ENCODE peak calls at places on chromosomes 1 and 21, in four cellular contexts. P, W, L and U are unnamed samples.

GRCh38 chr1:243267346-243268283 is 11.8 kb downstream of the SDCCAG8 start:
- DNase-seq in L (no peak), P (peak; percentile 51), W (no peak), U (no peak)

GRCh38 chr1:111516008-111516535 is 12.6 kb upstream of the ADORA3 start:
- DNase-seq in W (peak; percentile 93), P (no peak), L (no peak), U (no peak)

GRCh38 chr1:241253491-241253890 is 103.5 kb downstream of the RGS7 start:
- DNase-seq in P (peak; percentile 61), W (no peak), L (no peak), U (no peak)

GRCh38 chr1:114458208-114458777 is 52.7 kb downstream of the TRIM33 start:
- DNase-seq in P (peak; percentile 65), L (peak; percentile 88), W (no peak), U (no peak)

GRCh38 chr1:245353411-245353810 is 198.6 kb downstream of the KIF26B start:
- DNase-seq in L (no peak), P (no peak), W (no peak), U (no peak)

GRCh38 chr1:210001751-210002150 is 63.7 kb downstream of the SYT14 start:
- DNase-seq in W (no peak), L (no peak), P (no peak), U (no peak)

GRCh38 chr1:211947396-211948295 is 87.7 kb downstream of the INTS7 start:
- DNase-seq in W (peak; percentile 48), L (no peak), P (no peak), U (no peak)

GRCh38 chr21:37665230-37666024 is 250.8 kb downstream of the KCNJ6 start:
- DNase-seq in W (no peak), L (no peak), P (peak; percentile 44), U (no peak)

GRCh38 chr1:201274616-201275265 is 8.6 kb upstream of the PKP1 start:
- DNase-seq in L (no peak), P (peak; percentile 83), W (peak; percentile 39), U (no peak)

DNA sequence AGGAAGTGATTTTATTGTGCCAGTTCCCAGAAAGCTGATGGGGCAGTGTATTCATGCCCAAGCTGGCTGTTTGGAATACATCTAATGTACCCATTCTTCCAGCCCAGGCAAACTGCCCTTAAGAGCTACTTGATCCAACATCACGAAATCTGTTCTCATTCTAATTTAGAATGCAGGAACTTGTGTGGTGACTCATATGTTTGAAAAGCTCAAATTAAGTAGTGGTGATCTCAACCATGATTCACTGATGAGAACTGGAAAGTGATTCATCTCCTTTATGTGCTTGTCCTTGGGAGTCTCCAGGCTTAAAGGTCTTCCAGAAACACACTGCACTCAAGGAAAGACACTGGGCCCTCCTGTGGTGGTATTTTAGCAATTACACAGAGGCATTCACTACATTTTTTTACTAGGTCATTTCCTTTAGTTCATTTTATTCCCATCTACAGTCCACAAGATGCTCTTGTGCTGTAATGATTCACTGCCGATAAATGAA is 65.4 kb downstream of the RPE65 start:
- DNase-seq in L (peak; percentile 98), P (peak; percentile 98), W (no peak), U (no peak)
- TF ChIP-seq CTCF in L (peak; percentile 47), P (peak; percentile 68), W (no peak), U (no peak)

GRCh38 chr1:225958041-225958440 is 17.0 kb upstream of the LEFTY2 start:
- DNase-seq in P (no peak), L (no peak), W (no peak), U (no peak)

GRCh38 chr1:225965231-225965630 is 24.2 kb upstream of the LEFTY2 start:
- DNase-seq in L (no peak), W (no peak), P (no peak), U (no peak)

GRCh38 chr1:225963735-225964530 is 22.9 kb upstream of the LEFTY2 start:
- DNase-seq in L (peak; percentile 70), P (peak; percentile 34), W (no peak), U (no peak)

GRCh38 chr1:225962440-225962975 is 21.5 kb upstream of the LEFTY2 start:
- DNase-seq in P (no peak), L (no peak), W (peak; percentile 83), U (peak; percentile 37)

DNA sequence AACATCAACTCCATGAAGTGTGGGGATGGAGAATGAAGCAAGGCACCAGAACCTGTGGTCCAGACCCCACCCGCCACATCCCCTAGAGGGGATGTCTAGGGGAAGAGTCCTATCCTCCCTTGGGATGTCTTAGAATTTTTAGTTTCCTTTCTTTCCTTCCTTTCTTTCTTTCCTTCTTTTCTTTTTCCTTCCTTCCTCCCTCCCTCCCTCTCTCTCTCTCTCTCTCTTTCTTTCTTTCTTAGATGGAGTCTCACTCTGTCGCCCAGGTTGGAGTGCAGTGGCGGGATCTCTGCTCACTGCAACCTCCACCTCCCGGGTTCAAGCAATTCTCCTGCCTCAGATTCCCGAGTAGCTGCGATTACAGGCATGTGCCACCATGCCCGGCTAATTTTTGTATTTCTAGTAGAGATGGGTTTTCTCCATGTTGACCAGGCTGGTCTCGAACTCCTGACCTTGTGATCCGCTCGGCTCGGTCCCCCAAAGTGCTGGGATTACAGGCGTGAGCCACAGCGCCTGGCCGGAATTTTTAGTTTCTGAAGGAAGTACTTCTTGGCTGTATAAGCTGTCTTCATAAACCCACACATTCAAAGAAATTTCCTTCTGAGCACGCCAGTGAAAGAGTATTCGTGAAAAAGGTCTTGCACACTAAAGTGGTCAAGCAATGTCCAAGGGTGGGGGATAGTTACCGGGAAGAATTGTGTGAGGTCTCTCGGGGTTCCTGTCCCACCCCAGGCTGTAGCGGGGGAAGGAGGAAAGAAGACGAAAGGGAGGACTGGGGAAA is 20.8 kb upstream of the LEFTY2 start:
- DNase-seq in P (no peak), W (no peak), L (no peak), U (no peak)
- H2AFZ ChIP-seq in P (no peak overlapping the region), W (no peak overlapping the region), L (no peak overlapping the region), U (no peak overlapping the region)

GRCh38 chr1:7504438-7504720 is 266.7 kb upstream of the VAMP3 start:
- DNase-seq in P (no peak), L (no peak), W (no peak), U (no peak)
- H3K4me1 ChIP-seq in P (no peaks in the 10 kb centered on the region), L (no peaks in the 10 kb centered on the region), W (no peaks in the 10 kb centered on the region), U (no peaks in the 10 kb centered on the region)

GRCh38 chr1:223531742-223532341 is 133.7 kb downstream of the CAPN8 start:
- DNase-seq in W (peak; percentile 87), P (peak; percentile 79), L (peak; percentile 40), U (peak; percentile 64)
- TF ChIP-seq CTCF in W (peak; percentile 93), P (peak; percentile 95), L (peak; percentile 80), U (peak; percentile 85)

DNA sequence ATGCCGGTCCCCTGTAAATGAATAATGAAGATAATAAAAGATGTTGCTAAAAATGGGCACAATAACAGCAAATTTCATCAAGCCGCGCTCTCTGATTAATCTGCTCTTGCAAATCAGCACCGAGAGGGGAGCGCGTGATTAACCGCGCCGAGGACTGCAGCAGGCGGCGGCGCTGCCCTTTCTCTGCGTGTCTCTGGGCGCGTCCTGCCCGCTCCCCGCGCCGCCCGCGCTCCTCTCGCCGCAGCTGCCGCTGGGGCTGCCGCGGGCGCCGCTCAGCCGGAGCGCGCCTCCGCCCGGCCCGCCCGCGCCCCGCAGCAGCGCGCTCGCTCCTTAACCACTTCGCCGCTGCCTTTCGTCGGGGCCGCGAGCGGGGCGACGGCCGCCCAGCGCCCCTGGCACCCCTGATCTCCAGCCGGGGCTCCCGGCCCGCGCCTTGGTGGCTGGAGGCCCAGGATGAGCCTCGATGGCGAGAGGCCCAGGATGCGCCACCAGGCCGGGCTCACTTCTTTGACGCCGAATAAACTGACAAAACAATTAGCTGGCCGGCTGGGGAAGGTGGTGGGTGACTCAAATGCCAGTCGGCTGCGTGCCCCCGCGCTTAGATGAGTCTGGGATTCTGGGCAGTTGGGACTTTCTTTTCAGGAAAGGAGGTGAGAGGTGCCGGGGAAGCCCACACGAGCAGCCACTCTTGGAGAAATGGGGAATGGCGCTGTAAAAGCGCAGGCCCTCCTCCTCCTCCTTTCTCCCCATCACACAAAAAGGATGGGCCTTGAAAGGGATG is 221.4 kb upstream of the PKN2 start:
- DNase-seq in P (peak; percentile 17), L (peak; percentile 7), W (peak; percentile 80), U (no peak)
- H2AFZ ChIP-seq in P (peak overlapping the region; percentile 55), L (no peak overlapping the region), W (peak overlapping the region; percentile 94), U (no peak overlapping the region)

DNA sequence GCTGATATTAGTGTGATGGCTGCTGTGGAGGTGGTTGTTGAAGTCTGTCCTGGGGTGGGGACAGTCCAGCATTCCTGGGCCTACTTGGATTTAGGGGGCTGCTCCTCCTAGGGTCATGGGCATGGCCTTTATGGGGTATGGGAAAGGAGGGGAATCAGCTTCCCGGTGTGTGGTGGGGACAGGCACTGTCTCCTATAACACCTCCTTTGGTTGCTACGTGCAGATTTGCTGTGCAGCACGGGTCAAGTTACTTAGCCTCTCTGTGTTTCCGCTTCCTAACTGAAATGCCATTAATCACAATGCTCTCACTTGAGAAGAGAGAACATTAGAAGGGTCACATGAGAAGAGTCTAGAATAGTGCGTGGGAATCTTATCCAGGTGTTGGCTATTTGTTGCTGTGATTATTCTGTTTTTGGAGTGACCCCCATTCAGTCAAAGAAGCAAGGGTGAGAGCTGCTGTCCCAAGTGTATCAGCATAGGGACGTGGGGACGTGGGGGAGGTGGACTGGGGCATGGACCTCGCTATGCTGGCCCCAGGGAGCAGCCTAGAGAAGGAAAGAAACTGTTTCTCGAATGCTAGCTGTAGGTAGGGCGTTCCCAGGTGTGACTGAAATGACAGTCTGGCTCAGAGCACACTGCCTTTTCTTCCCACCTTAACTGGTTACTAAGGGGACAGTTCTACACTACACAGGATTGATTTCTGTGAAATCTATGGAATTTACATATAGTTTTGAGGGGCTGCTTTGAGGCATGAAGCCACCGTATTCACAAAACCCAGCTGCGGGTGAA is 19.9 kb downstream of the SOX13 start:
- DNase-seq in P (no peak), L (no peak), W (no peak), U (no peak)
- H3K4me1 ChIP-seq in P (peaks cover 27% of the 10 kb centered on the region), L (peaks cover 20% of the 10 kb centered on the region), W (peaks cover 91% of the 10 kb centered on the region), U (no peaks in the 10 kb centered on the region)

GRCh38 chr1:234488954-234489691 is 10.1 kb upstream of the TARBP1 start:
- DNase-seq in P (peak; percentile 10), L (no peak), W (no peak), U (no peak)
- TF ChIP-seq CTCF in P (no peak), L (peak; percentile 18), W (no peak), U (no peak)

DNA sequence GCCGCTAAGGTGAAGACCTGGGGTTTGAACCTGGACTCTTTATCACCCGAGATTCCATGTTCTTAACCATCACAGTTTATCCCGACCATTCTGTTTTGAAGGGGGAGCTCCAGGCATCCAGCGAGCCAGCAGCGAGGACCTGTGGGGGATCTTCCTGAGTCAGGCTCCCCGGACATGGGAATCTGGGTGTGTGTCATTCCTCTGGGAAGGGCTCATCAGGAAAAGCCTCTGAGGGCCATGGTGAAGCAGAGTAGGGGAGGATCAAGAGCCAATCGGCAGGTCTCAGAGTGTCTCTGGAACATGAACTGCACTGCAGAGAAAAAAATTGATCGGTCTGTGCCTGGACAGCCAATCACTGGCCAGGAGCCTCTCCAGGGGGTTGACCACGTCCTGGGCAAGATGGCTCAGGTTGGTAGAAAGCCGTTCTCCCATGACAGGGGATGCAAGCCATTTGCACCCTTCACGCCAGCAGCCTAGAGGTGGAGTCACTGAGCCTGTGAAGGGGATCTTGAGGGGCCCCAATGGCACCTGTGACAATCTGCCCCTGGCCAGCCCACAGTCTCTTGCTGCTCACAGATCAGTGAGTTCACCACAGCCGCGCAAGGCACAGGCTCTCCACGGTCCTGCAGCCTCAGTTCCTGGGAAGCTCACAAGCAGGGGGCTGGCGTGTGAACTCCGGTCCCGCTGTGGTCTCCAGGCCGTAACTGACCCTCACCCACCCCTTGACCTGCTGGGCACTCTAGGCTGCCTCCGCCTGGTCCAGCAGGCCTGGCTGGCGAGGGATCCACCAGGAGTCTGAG is 20.4 kb upstream of the ACTRT2 start:
- DNase-seq in P (no peak), L (no peak), W (no peak), U (no peak)
- H2AFZ ChIP-seq in P (no peak overlapping the region), L (no peak overlapping the region), W (no peak overlapping the region), U (no peak overlapping the region)

GRCh38 chr1:223853275-223853674 is 7.5 kb upstream of the TP53BP2 start:
- DNase-seq in P (no peak), L (no peak), W (no peak), U (no peak)
- H3K4me1 ChIP-seq in P (no peaks in the 10 kb centered on the region), L (no peaks in the 10 kb centered on the region), W (no peaks in the 10 kb centered on the region), U (no peaks in the 10 kb centered on the region)

GRCh38 chr1:1399870-1400575 is 888 bp upstream of the CCNL2 start:
- DNase-seq in P (peak; percentile 39), W (peak; percentile 44), L (no peak), U (peak; percentile 39)
- TF ChIP-seq CTCF in P (no peak), W (no peak), L (no peak), U (no peak)